ENCODE peak calls at places on chromosomes 4 and X, in seven cellular contexts. F is hepatocyte; J is left ventricle myocardium inferior; L is PC-3; W is CD8-positive, alpha-beta T cell; K is IMR-90; D is endothelial cell of umbilical vein. N is an unnamed sample. For H3K4me1, the result is how much of the 10 kb centered on the place peaks cover.

GRCh38 chr4:66558651-66559050 is 888.4 kb upstream of the EPHA5 start:
- DNase-seq in K (no peak), F (no peak), L (no peak), D (no peak), W (no peak), J (no peak), N (peak)

GRCh38 chr4:149980941-149981340 is 97.3 kb upstream of the DCLK2 start:
- DNase-seq in W (no peak), J (peak), D (peak), F (peak), L (peak), K (peak), N (peak)

GRCh38 chrX:4932790-4933189 is 1219.3 kb upstream of the PRKX start:
- DNase-seq in L (peak), D (no peak), K (no peak), W (no peak), J (no peak), F (no peak), N (peak)

GRCh38 chr4:20773144-20773997 is 73.1 kb downstream of the PACRGL start:
- DNase-seq in L (peak), J (no peak), W (no peak), D (peak), K (peak), F (peak), N (peak)

GRCh38 chr4:82046796-82047195 is 327.0 kb downstream of the HNRNPD start:
- DNase-seq in K (no peak), F (no peak), D (no peak), L (no peak), W (no peak), J (no peak), N (no peak)

GRCh38 chrX:119325456-119325855 is 73.7 kb upstream of the SLC25A43 start:
- DNase-seq in W (no peak), D (no peak), K (no peak), L (no peak), F (no peak), J (no peak), N (peak)

GRCh38 chrX:136209016-136209738 is 42.0 kb downstream of the MAP7D3 start:
- DNase-seq in K (peak), J (peak), D (peak), L (peak), W (no peak), F (peak), N (peak)

GRCh38 chr4:1078490-1078889 is 34.9 kb downstream of the RNF212 start:
- DNase-seq in F (no peak), J (no peak), D (no peak), L (no peak), K (no peak), W (no peak), N (no peak)

GRCh38 chr4:6633091-6633906 is 7.2 kb upstream of the MRFAP1 start:
- DNase-seq in W (no peak), F (no peak), J (no peak), K (peak), D (no peak), L (peak), N (no peak)

GRCh38 chrX:150482537-150483217 is 85.7 kb upstream of the MTM1 start:
- DNase-seq in D (peak), F (peak), W (no peak), J (no peak), L (peak), K (peak), N (peak)

GRCh38 chr4:37697566-37697965 is 11.4 kb upstream of the RELL1 start:
- DNase-seq in W (no peak), K (no peak), F (no peak), D (no peak), J (no peak), L (no peak), N (no peak)

DNA sequence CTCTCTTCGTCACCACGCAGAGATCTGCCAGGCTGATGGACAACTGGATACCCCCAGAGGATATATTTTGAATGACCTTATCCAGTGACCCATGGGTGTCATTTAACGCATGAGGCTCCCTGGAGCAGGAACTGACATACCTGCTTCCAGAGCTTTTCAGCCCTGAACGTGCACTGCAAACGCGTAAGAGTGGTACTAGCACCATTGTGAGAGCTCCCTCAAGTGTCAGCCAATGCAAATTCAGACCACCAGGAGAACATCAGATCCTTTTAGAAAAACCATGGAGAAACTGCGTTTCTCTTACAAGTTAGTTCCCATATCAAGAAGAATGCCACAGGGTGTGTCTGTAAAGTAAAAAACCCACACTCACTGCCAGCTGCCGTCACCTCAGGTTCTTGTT is 7.3 kb downstream of the TREX2 start:
- DNase-seq in F (peak), D (peak), L (no peak), K (peak), J (no peak), W (no peak), N (peak)
- TF ChIP-seq CTCF in F (peak), D (peak), L (peak), K (no peak), J (peak), W (no peak), N (peak)

GRCh38 chr4:153207561-153207960 is 3.3 kb downstream of the TRIM2 start:
- DNase-seq in J (peak), W (no peak), F (peak), D (peak), K (peak), L (peak), N (no peak)
- H3K4me1 ChIP-seq in J (under half), W (under half), F (under half), D (under half), K (under half), L (under half), N (under half)

GRCh38 chrX:36859231-36859630 is 148.9 kb upstream of the FAM47C start:
- DNase-seq in L (no peak), J (no peak), W (no peak), F (no peak), K (no peak), D (no peak), N (no peak)

GRCh38 chrX:36856849-36857248 is 151.3 kb upstream of the FAM47C start:
- DNase-seq in W (no peak), K (peak), D (no peak), L (peak), J (no peak), F (no peak), N (no peak)
- TF ChIP-seq CTCF in W (no peak), K (peak), D (no peak), L (peak), J (no peak), F (peak), N (no peak)

GRCh38 chr4:128819082-128819742 is 9.7 kb downstream of the JADE1 start:
- DNase-seq in D (no peak), L (peak), W (no peak), F (no peak), K (peak), J (no peak), N (no peak)

GRCh38 chr4:128820631-128821119 is 11.2 kb downstream of the JADE1 start:
- DNase-seq in D (no peak), F (no peak), J (no peak), L (no peak), K (no peak), W (no peak), N (no peak)

GRCh38 chr4:128821151-128821550 is 11.7 kb downstream of the JADE1 start:
- DNase-seq in J (no peak), L (no peak), F (no peak), K (no peak), W (no peak), D (no peak), N (no peak)

GRCh38 chr4:128825226-128825625 is 15.7 kb downstream of the JADE1 start:
- DNase-seq in F (peak), L (peak), W (no peak), J (no peak), D (no peak), K (no peak), N (peak)

DNA sequence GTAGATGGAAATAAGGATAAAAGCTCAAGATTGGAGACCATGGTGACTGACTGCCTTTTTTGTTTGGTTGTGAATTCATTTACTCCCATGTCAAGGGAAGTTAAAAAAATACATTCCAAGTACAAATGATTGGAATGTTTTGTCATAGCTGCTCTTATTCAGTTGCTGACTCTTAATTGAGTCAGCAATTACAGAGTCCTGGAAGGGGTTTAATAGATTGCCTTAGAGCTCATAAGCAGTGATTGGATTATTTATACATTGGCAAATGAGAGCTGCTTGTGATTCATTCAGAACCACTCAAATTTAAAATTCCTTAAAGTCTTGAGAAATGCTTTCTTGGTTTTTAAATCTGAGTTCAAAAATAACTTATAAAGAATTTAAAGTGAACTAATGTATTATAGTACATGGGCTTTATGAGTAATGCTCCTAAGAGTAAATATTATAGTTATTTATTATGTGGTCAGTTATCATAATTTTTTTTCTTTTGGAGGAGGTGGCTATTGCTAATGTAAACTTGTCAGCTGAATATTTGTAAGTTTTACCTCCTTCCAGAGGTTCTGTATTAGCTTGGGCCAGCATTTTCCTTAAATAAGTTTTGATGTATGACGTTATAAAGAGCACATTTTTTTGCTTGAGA is 13.6 kb downstream of the JADE1 start:
- DNase-seq in L (peak), J (no peak), K (peak), D (peak), W (no peak), F (no peak), N (peak)
- H3K4me1 ChIP-seq in L (under half), J (half or more), K (under half), D (under half), W (under half), F (under half), N (under half)